ENCODE peak calls at places on chromosomes 3 and 15, in six cellular contexts. One of them, this sample, is unnamed.

GRCh38 chr3:126704494-126705214 is 614 bp downstream of the CHCHD6 start:
- DNase-seq in lower lobe of right lung: no peak
- DNase-seq in coronary artery: peak; percentile 79
- DNase-seq in heart left ventricle: no peak
- DNase-seq in testis: no peak
- DNase-seq in cardiac muscle cell: no peak
- DNase-seq in this sample: no peak

GRCh38 chr15:26082833-26083174 is 219.7 kb upstream of the ATP10A start:
- DNase-seq in lower lobe of right lung: no peak
- DNase-seq in coronary artery: no peak
- DNase-seq in heart left ventricle: no peak
- DNase-seq in testis: peak; percentile 36
- DNase-seq in cardiac muscle cell: no peak
- DNase-seq in this sample: no peak

GRCh38 chr15:77547801-77548607 is 84.7 kb downstream of the LINGO1 start:
- DNase-seq in lower lobe of right lung: no peak
- DNase-seq in coronary artery: no peak
- DNase-seq in heart left ventricle: no peak
- DNase-seq in testis: no peak
- DNase-seq in cardiac muscle cell: no peak
- DNase-seq in this sample: no peak

GRCh38 chr15:79283252-79284048 is 928 bp downstream of the ANKRD34C start:
- DNase-seq in lower lobe of right lung: no peak
- DNase-seq in coronary artery: no peak
- DNase-seq in heart left ventricle: peak; percentile 28
- DNase-seq in testis: peak; percentile 57
- DNase-seq in cardiac muscle cell: peak; percentile 57
- DNase-seq in this sample: peak; percentile 73

GRCh38 chr3:13015286-13016082 is 57.7 kb downstream of the IQSEC1 start:
- DNase-seq in lower lobe of right lung: peak; percentile 76
- DNase-seq in coronary artery: no peak
- DNase-seq in heart left ventricle: peak; percentile 42
- DNase-seq in testis: no peak
- DNase-seq in cardiac muscle cell: no peak
- DNase-seq in this sample: peak; percentile 81

GRCh38 chr15:66893294-66893693 is 172.1 kb upstream of the SMAD3 start:
- DNase-seq in lower lobe of right lung: no peak
- DNase-seq in coronary artery: peak; percentile 16
- DNase-seq in heart left ventricle: no peak
- DNase-seq in testis: peak; percentile 4
- DNase-seq in cardiac muscle cell: no peak
- DNase-seq in this sample: no peak

GRCh38 chr3:52350981-52351761 is 35.1 kb downstream of the DNAH1 start:
- DNase-seq in lower lobe of right lung: peak; percentile 27
- DNase-seq in coronary artery: no peak
- DNase-seq in heart left ventricle: no peak
- DNase-seq in testis: no peak
- DNase-seq in cardiac muscle cell: no peak
- DNase-seq in this sample: no peak

GRCh38 chr3:64715211-64715982 is 27.6 kb upstream of the ADAMTS9 start:
- DNase-seq in lower lobe of right lung: no peak
- DNase-seq in coronary artery: no peak
- DNase-seq in heart left ventricle: no peak
- DNase-seq in testis: no peak
- DNase-seq in cardiac muscle cell: peak; percentile 57
- DNase-seq in this sample: no peak

GRCh38 chr3:72820405-72820804 is 27.8 kb downstream of the SHQ1 start:
- DNase-seq in lower lobe of right lung: no peak
- DNase-seq in coronary artery: no peak
- DNase-seq in heart left ventricle: peak; percentile 71
- DNase-seq in testis: peak; percentile 49
- DNase-seq in cardiac muscle cell: peak; percentile 81
- DNase-seq in this sample: no peak

GRCh38 chr3:5001135-5001534 is 21.9 kb downstream of the BHLHE40 start:
- DNase-seq in lower lobe of right lung: no peak
- DNase-seq in coronary artery: no peak
- DNase-seq in heart left ventricle: no peak
- DNase-seq in testis: no peak
- DNase-seq in cardiac muscle cell: no peak
- DNase-seq in this sample: no peak

GRCh38 chr3:162994165-162994564 is 1497.6 kb downstream of the OTOL1 start:
- DNase-seq in lower lobe of right lung: no peak
- DNase-seq in coronary artery: no peak
- DNase-seq in heart left ventricle: no peak
- DNase-seq in testis: no peak
- DNase-seq in cardiac muscle cell: no peak
- DNase-seq in this sample: no peak

GRCh38 chr3:67531149-67532101 is 123.0 kb downstream of the SUCLG2 start:
- DNase-seq in lower lobe of right lung: no peak
- DNase-seq in coronary artery: no peak
- DNase-seq in heart left ventricle: no peak
- DNase-seq in testis: no peak
- DNase-seq in cardiac muscle cell: no peak
- DNase-seq in this sample: no peak

GRCh38 chr15:82810061-82810862 is 834 bp downstream of the WHAMM start:
- DNase-seq in lower lobe of right lung: peak; percentile 63
- DNase-seq in coronary artery: no peak
- DNase-seq in heart left ventricle: peak; percentile 30
- DNase-seq in testis: peak; percentile 42
- DNase-seq in cardiac muscle cell: peak; percentile 77
- DNase-seq in this sample: peak; percentile 76

GRCh38 chr3:107855710-107856109 is 235.1 kb downstream of the CD47 start:
- DNase-seq in lower lobe of right lung: no peak
- DNase-seq in coronary artery: no peak
- DNase-seq in heart left ventricle: no peak
- DNase-seq in testis: no peak
- DNase-seq in cardiac muscle cell: peak; percentile 45
- DNase-seq in this sample: no peak

GRCh38 chr3:32420138-32420981 is 28.7 kb downstream of the CMTM7 start:
- DNase-seq in lower lobe of right lung: no peak
- DNase-seq in coronary artery: no peak
- DNase-seq in heart left ventricle: no peak
- DNase-seq in testis: peak; percentile 40
- DNase-seq in cardiac muscle cell: peak; percentile 49
- DNase-seq in this sample: no peak

GRCh38 chr3:192237992-192238608 is 489.2 kb downstream of the FGF12 start:
- DNase-seq in lower lobe of right lung: no peak
- DNase-seq in coronary artery: no peak
- DNase-seq in heart left ventricle: no peak
- DNase-seq in testis: no peak
- DNase-seq in cardiac muscle cell: no peak
- DNase-seq in this sample: no peak

GRCh38 chr3:146067048-146067447 is 93.9 kb downstream of the PLOD2 start:
- DNase-seq in lower lobe of right lung: no peak
- DNase-seq in coronary artery: no peak
- DNase-seq in heart left ventricle: no peak
- DNase-seq in testis: no peak
- DNase-seq in cardiac muscle cell: peak; percentile 39
- DNase-seq in this sample: no peak

GRCh38 chr15:62147149-62148013 is 17.7 kb downstream of the C2CD4B start:
- DNase-seq in lower lobe of right lung: no peak
- DNase-seq in coronary artery: no peak
- DNase-seq in heart left ventricle: no peak
- DNase-seq in testis: no peak
- DNase-seq in cardiac muscle cell: no peak
- DNase-seq in this sample: no peak

GRCh38 chr3:151236316-151236715 is 33.3 kb upstream of the GPR171 start:
- DNase-seq in lower lobe of right lung: no peak
- DNase-seq in coronary artery: no peak
- DNase-seq in heart left ventricle: no peak
- DNase-seq in testis: no peak
- DNase-seq in cardiac muscle cell: peak; percentile 7
- DNase-seq in this sample: no peak

GRCh38 chr3:120661963-120662347 is 20.1 kb downstream of the HGD start:
- DNase-seq in lower lobe of right lung: no peak
- DNase-seq in coronary artery: no peak
- DNase-seq in heart left ventricle: no peak
- DNase-seq in testis: no peak
- DNase-seq in cardiac muscle cell: no peak
- DNase-seq in this sample: no peak

DNA sequence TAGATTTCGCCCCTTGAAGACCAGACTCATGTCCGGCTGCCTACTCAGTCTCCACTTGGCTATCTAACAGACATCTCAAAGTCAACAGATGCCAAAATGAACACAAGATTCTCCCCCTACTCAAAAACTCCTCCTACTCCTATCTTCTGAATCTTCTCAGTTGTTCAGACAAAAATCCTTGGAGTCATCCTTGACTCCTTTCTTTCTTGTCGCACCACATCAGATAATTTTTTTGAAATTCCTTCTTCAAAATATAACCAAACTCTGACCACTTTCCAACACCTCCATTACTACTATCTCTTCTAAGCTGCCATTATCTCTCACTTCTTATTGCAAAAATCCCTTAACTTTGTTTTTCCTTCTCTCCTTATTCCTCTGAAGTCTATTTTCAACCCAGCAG is 141.9 kb upstream of the SLC7A14 start:
- DNase-seq in lower lobe of right lung: no peak
- DNase-seq in coronary artery: no peak
- DNase-seq in heart left ventricle: no peak
- DNase-seq in testis: no peak
- DNase-seq in cardiac muscle cell: no peak
- DNase-seq in this sample: no peak
- H3K27ac ChIP-seq in lower lobe of right lung: no peak overlapping the region
- H3K27ac ChIP-seq in coronary artery: peak overlapping the region; percentile 60
- H3K27ac ChIP-seq in heart left ventricle: peak overlapping the region; percentile 14
- H3K27ac ChIP-seq in testis: no peak overlapping the region
- H3K27ac ChIP-seq in cardiac muscle cell: no peak overlapping the region
- H3K27ac ChIP-seq in this sample: no peak overlapping the region

DNA sequence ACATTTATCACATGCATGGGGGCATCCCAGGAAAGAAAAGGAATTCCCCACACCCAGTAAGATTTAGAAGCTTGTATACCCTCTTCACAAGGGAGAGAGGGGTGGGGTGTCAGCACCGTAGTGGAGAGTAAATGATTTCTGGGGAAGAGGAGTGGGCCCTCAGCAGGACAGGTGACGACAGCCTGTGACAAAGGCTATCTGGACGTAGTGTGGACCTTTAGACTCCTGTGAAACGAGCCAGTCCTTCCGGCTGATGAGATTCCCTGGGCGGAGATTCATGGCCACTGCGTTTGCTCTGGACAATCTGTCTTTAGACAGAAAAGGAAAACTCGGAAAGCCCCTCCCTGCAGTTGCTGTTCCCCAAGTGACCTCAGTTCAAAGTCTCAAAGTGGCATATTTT is 1.7 kb upstream of the FAM3D start:
- DNase-seq in lower lobe of right lung: no peak
- DNase-seq in coronary artery: peak; percentile 28
- DNase-seq in heart left ventricle: no peak
- DNase-seq in testis: no peak
- DNase-seq in cardiac muscle cell: no peak
- DNase-seq in this sample: no peak
- H3K27ac ChIP-seq in lower lobe of right lung: peak overlapping the region; percentile 39
- H3K27ac ChIP-seq in coronary artery: no peak overlapping the region
- H3K27ac ChIP-seq in heart left ventricle: no peak overlapping the region
- H3K27ac ChIP-seq in testis: no peak overlapping the region
- H3K27ac ChIP-seq in cardiac muscle cell: no peak overlapping the region
- H3K27ac ChIP-seq in this sample: no peak overlapping the region

GRCh38 chr15:42331235-42331634 is 28.1 kb upstream of the CAPN3 start:
- DNase-seq in lower lobe of right lung: no peak
- DNase-seq in coronary artery: no peak
- DNase-seq in heart left ventricle: peak; percentile 18
- DNase-seq in testis: no peak
- DNase-seq in cardiac muscle cell: no peak
- DNase-seq in this sample: no peak
- H3K27ac ChIP-seq in lower lobe of right lung: no peak overlapping the region
- H3K27ac ChIP-seq in coronary artery: no peak overlapping the region
- H3K27ac ChIP-seq in heart left ventricle: peak overlapping the region; percentile 69
- H3K27ac ChIP-seq in testis: no peak overlapping the region
- H3K27ac ChIP-seq in cardiac muscle cell: peak overlapping the region; percentile 94
- H3K27ac ChIP-seq in this sample: no peak overlapping the region

GRCh38 chr3:129694228-129694627 is 87.8 kb upstream of the PLXND1 start:
- DNase-seq in lower lobe of right lung: no peak
- DNase-seq in coronary artery: no peak
- DNase-seq in heart left ventricle: no peak
- DNase-seq in testis: no peak
- DNase-seq in cardiac muscle cell: no peak
- DNase-seq in this sample: no peak
- H3K27ac ChIP-seq in lower lobe of right lung: no peak overlapping the region
- H3K27ac ChIP-seq in coronary artery: no peak overlapping the region
- H3K27ac ChIP-seq in heart left ventricle: no peak overlapping the region
- H3K27ac ChIP-seq in testis: no peak overlapping the region
- H3K27ac ChIP-seq in cardiac muscle cell: no peak overlapping the region
- H3K27ac ChIP-seq in this sample: no peak overlapping the region

This sample was measured in upper lobe of right lung.